ENCODE peak calls at places on chromosome 19, in four cellular contexts. One of them, this sample, is unnamed.

GRCh38 chr19:9308091-9308490 is 1.5 kb downstream of the ZNF699 start:
- DNase-seq in H1: no peak
- DNase-seq in A549: no peak
- DNase-seq in HepG2: no peak
- DNase-seq in this sample: no peak

GRCh38 chr19:32287086-32287485 is 58.3 kb upstream of the ZNF507 start:
- DNase-seq in A549: no peak
- DNase-seq in H1: no peak
- DNase-seq in HepG2: no peak
- DNase-seq in this sample: no peak

GRCh38 chr19:38105574-38105973 is 118.4 kb downstream of the DPF1 start:
- DNase-seq in A549: no peak
- DNase-seq in HepG2: no peak
- DNase-seq in H1: no peak
- DNase-seq in this sample: no peak

GRCh38 chr19:46390866-46391265 is 22.5 kb downstream of the CCDC8 start:
- DNase-seq in HepG2: no peak
- DNase-seq in H1: no peak
- DNase-seq in A549: no peak
- DNase-seq in this sample: no peak

GRCh38 chr19:45781282-45782161 is 768 bp downstream of the DMPK start:
- DNase-seq in A549: peak
- DNase-seq in HepG2: no peak
- DNase-seq in H1: no peak
- DNase-seq in this sample: no peak

GRCh38 chr19:42508892-42509444 is 19.3 kb downstream of the CEACAM1 start:
- DNase-seq in A549: no peak
- DNase-seq in H1: no peak
- DNase-seq in HepG2: no peak
- DNase-seq in this sample: no peak

GRCh38 chr19:11680689-11681302 is 58.0 kb downstream of the ZNF823 start:
- DNase-seq in A549: no peak
- DNase-seq in H1: no peak
- DNase-seq in HepG2: no peak
- DNase-seq in this sample: no peak

GRCh38 chr19:51001495-51001894 is at the start of gene KLK8:
- DNase-seq in H1: no peak
- DNase-seq in A549: no peak
- DNase-seq in HepG2: no peak
- DNase-seq in this sample: no peak

GRCh38 chr19:8238251-8238650 is 29.1 kb downstream of the CERS4 start:
- DNase-seq in HepG2: no peak
- DNase-seq in H1: no peak
- DNase-seq in A549: no peak
- DNase-seq in this sample: no peak

GRCh38 chr19:13134626-13135025 is 15.5 kb downstream of the STX10 start:
- DNase-seq in A549: no peak
- DNase-seq in HepG2: no peak
- DNase-seq in H1: no peak
- DNase-seq in this sample: no peak

GRCh38 chr19:38656171-38656981 is 8.9 kb downstream of the ACTN4 start:
- DNase-seq in A549: peak
- DNase-seq in H1: no peak
- DNase-seq in HepG2: peak
- DNase-seq in this sample: no peak

GRCh38 chr19:47765522-47766358 is 12.8 kb upstream of the SELENOW start:
- DNase-seq in H1: peak
- DNase-seq in A549: peak
- DNase-seq in HepG2: peak
- DNase-seq in this sample: peak

GRCh38 chr19:13208131-13208963 is 58.1 kb downstream of the IER2 start:
- DNase-seq in H1: no peak
- DNase-seq in A549: no peak
- DNase-seq in HepG2: no peak
- DNase-seq in this sample: peak

GRCh38 chr19:1307755-1308303 is 22.2 kb downstream of the EFNA2 start:
- DNase-seq in H1: no peak
- DNase-seq in A549: no peak
- DNase-seq in HepG2: no peak
- DNase-seq in this sample: no peak

GRCh38 chr19:662207-662961 is 630 bp downstream of the RNF126 start:
- DNase-seq in A549: peak
- DNase-seq in HepG2: peak
- DNase-seq in H1: no peak
- DNase-seq in this sample: peak

GRCh38 chr19:35861640-35862160 is 5.0 kb downstream of the KIRREL2 start:
- DNase-seq in HepG2: no peak
- DNase-seq in A549: no peak
- DNase-seq in H1: no peak
- DNase-seq in this sample: no peak

GRCh38 chr19:11261902-11262839 is at the start of gene DOCK6:
- DNase-seq in H1: peak
- DNase-seq in HepG2: no peak
- DNase-seq in A549: no peak
- DNase-seq in this sample: no peak

DNA sequence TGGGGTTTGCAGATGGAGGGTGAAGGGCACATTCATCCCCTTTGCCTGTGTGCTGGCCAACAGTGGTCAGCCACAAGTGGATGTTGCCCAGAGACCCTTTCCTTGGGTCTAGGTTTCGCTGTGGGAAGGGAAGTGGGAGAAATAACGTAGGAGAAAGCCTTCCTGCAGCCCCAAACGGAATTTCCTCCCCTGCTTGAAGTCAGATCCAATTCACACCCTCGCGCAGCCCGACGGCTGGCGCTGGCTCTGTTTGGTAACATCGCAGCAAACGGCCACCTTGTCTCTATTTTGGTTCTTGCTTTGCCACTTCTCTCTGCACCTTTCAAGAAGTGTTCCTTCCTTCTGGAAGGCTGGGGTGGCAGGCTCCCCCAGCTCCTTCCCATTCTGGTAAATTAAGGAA is 45.4 kb downstream of the CHST8 start:
- DNase-seq in H1: no peak
- DNase-seq in A549: no peak
- DNase-seq in HepG2: no peak
- DNase-seq in this sample: no peak
- H3K4me3 ChIP-seq in H1: no peak
- H3K4me3 ChIP-seq in A549: no peak
- H3K4me3 ChIP-seq in HepG2: no peak
- H3K4me3 ChIP-seq in this sample: no peak

GRCh38 chr19:53183146-53183545 is 10.0 kb downstream of the ZNF665 start:
- DNase-seq in A549: no peak
- DNase-seq in H1: no peak
- DNase-seq in HepG2: no peak
- DNase-seq in this sample: no peak

GRCh38 chr19:53177986-53178385 is 15.2 kb downstream of the ZNF665 start:
- DNase-seq in H1: no peak
- DNase-seq in HepG2: no peak
- DNase-seq in A549: no peak
- DNase-seq in this sample: no peak

GRCh38 chr19:53182202-53182601 is 11.0 kb downstream of the ZNF665 start:
- DNase-seq in A549: no peak
- DNase-seq in HepG2: no peak
- DNase-seq in H1: no peak
- DNase-seq in this sample: no peak
- TF ChIP-seq JUN in A549: no peak
- TF ChIP-seq JUN in HepG2: no peak
- TF ChIP-seq JUN in H1: no peak
- TF ChIP-seq JUN in this sample: no peak

GRCh38 chr19:55676384-55676783 is 1.4 kb downstream of the EPN1 start:
- DNase-seq in A549: no peak
- DNase-seq in H1: no peak
- DNase-seq in HepG2: no peak
- DNase-seq in this sample: no peak

GRCh38 chr19:55677572-55678028 is 2.6 kb downstream of the EPN1 start:
- DNase-seq in A549: no peak
- DNase-seq in H1: no peak
- DNase-seq in HepG2: no peak
- DNase-seq in this sample: peak

GRCh38 chr19:55676889-55677505 is 2.0 kb downstream of the EPN1 start:
- DNase-seq in A549: no peak
- DNase-seq in H1: no peak
- DNase-seq in HepG2: no peak
- DNase-seq in this sample: no peak

GRCh38 chr19:55679343-55680257 is 4.6 kb downstream of the EPN1 start:
- DNase-seq in A549: no peak
- DNase-seq in HepG2: no peak
- DNase-seq in H1: no peak
- DNase-seq in this sample: no peak

GRCh38 chr19:55678121-55678671 is 3.2 kb downstream of the EPN1 start:
- DNase-seq in HepG2: no peak
- DNase-seq in H1: no peak
- DNase-seq in A549: no peak
- DNase-seq in this sample: no peak
- TF ChIP-seq POLR2A in HepG2: no peak
- TF ChIP-seq POLR2A in H1: no peak
- TF ChIP-seq POLR2A in A549: no peak
- TF ChIP-seq POLR2A in this sample: no peak

GRCh38 chr19:18423258-18424020 is 4.2 kb downstream of the SSBP4 start:
- DNase-seq in HepG2: no peak
- DNase-seq in A549: no peak
- DNase-seq in H1: no peak
- DNase-seq in this sample: no peak
- H3K4me3 ChIP-seq in HepG2: no peak
- H3K4me3 ChIP-seq in A549: no peak
- H3K4me3 ChIP-seq in H1: no peak
- H3K4me3 ChIP-seq in this sample: no peak

DNA sequence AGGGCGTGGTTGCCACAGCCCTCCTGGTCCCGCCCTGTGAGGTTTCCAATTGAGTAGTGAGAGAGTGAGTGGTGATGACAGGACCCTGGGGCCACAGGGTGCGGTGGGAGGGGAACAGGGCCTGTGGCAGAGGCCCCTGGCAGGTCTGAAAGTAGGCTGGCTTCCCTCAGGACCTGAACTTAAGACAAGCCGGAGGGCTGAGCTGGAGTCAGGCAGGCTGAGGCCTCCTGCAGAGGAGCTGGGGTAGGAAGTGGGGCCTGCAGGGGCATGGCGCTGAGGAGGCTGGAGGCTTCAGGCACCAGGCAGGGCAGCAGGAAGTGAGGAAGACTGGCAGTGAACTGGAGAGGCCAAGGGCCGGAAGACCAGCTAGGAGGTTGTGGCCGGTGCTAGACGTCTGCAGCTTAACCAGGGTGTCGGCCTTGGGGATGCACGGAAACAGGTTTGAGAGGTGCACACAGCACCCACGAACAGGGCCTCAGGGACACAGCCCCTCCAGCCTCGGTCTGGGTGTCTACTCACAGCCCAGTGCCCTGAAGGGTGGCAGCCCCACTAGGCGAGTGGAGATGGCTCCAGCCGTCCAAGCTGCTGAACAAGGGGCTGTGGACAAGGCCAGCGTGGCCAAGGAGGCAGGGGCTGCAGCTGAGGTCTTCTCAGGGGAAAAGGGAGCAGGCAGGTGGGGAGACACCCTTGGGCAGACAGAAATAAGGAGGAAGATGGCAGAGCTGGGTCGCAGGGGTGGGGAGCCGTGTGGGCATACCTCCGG is 17.8 kb downstream of the POP4 start:
- DNase-seq in H1: no peak
- DNase-seq in HepG2: no peak
- DNase-seq in A549: no peak
- DNase-seq in this sample: no peak
- TF ChIP-seq JUN in H1: no peak
- TF ChIP-seq JUN in HepG2: no peak
- TF ChIP-seq JUN in A549: no peak
- TF ChIP-seq JUN in this sample: no peak

GRCh38 chr19:41439441-41440222 is at the start of gene DMAC2:
- DNase-seq in H1: peak
- DNase-seq in A549: peak
- DNase-seq in HepG2: peak
- DNase-seq in this sample: peak
- TF ChIP-seq POLR2A in H1: peak
- TF ChIP-seq POLR2A in A549: peak
- TF ChIP-seq POLR2A in HepG2: peak
- TF ChIP-seq POLR2A in this sample: peak

GRCh38 chr19:5803441-5803751 is 1.5 kb upstream of the NRTN start:
- DNase-seq in HepG2: no peak
- DNase-seq in A549: no peak
- DNase-seq in H1: no peak
- DNase-seq in this sample: no peak
- H3K4me3 ChIP-seq in HepG2: peak
- H3K4me3 ChIP-seq in A549: peak
- H3K4me3 ChIP-seq in H1: peak
- H3K4me3 ChIP-seq in this sample: peak

This sample was measured in endothelial cell of umbilical vein.